ENCODE peak calls at places on chromosomes 12 and 14, in eight cellular contexts. B, J, L, W, Q, T, Y and V are unnamed samples.

GRCh38 chr12:2876431-2877046 is 435 bp downstream of the FOXM1 start:
- DNase-seq in B (no peak), J (no peak), L (peak), W (peak), Q (no peak), T (no peak), Y (no peak), V (no peak)

GRCh38 chr14:34489324-34489723 is 27.3 kb upstream of the SPTSSA start:
- DNase-seq in B (no peak), J (no peak), L (no peak), W (no peak), Q (no peak), T (no peak), Y (no peak), V (no peak)

GRCh38 chr12:13570005-13570694 is 373.6 kb downstream of the EMP1 start:
- DNase-seq in B (no peak), J (no peak), L (no peak), W (no peak), Q (no peak), T (no peak), Y (no peak), V (no peak)

GRCh38 chr12:127263621-127264020 is 1003.3 kb upstream of the TMEM132C start:
- DNase-seq in B (no peak), J (no peak), L (no peak), W (no peak), Q (no peak), T (no peak), Y (no peak), V (no peak)

GRCh38 chr12:4850857-4851380 is 58.8 kb upstream of the KCNA1 start:
- DNase-seq in B (no peak), J (no peak), L (no peak), W (no peak), Q (no peak), T (no peak), Y (no peak), V (no peak)

GRCh38 chr12:94460594-94460959 is 910 bp upstream of the CEP83 start:
- DNase-seq in B (no peak), J (no peak), L (no peak), W (no peak), Q (no peak), T (no peak), Y (peak), V (no peak)

GRCh38 chr12:24839268-24839791 is 109.6 kb downstream of the BCAT1 start:
- DNase-seq in B (no peak), J (peak), L (no peak), W (no peak), Q (no peak), T (no peak), Y (no peak), V (no peak)

GRCh38 chr14:64676410-64677008 is 27.7 kb upstream of the PLEKHG3 start:
- DNase-seq in B (no peak), J (no peak), L (no peak), W (no peak), Q (no peak), T (no peak), Y (no peak), V (no peak)

GRCh38 chr12:123935956-123936355 is 36.7 kb downstream of the CCDC92 start:
- DNase-seq in B (no peak), J (no peak), L (no peak), W (no peak), Q (no peak), T (no peak), Y (no peak), V (no peak)

GRCh38 chr12:57101892-57102695 is 9.1 kb downstream of the STAT6 start:
- DNase-seq in B (no peak), J (no peak), L (no peak), W (peak), Q (no peak), T (no peak), Y (no peak), V (no peak)

GRCh38 chr14:36221097-36221496 is 44.6 kb upstream of the PTCSC3 start:
- DNase-seq in B (no peak), J (no peak), L (peak), W (no peak), Q (no peak), T (no peak), Y (no peak), V (no peak)

GRCh38 chr12:130465626-130466025 is 127.9 kb downstream of the PIWIL1 start:
- DNase-seq in B (no peak), J (no peak), L (peak), W (no peak), Q (no peak), T (no peak), Y (no peak), V (no peak)

GRCh38 chr12:84842406-84843013 is 70.1 kb downstream of the SLC6A15 start:
- DNase-seq in B (no peak), J (peak), L (peak), W (peak), Q (no peak), T (no peak), Y (peak), V (no peak)

GRCh38 chr12:54018608-54018984 is 9.6 kb upstream of the HOXC6 start:
- DNase-seq in B (no peak), J (no peak), L (peak), W (no peak), Q (no peak), T (no peak), Y (no peak), V (no peak)

GRCh38 chr14:72519543-72519942 is 374.4 kb downstream of the DPF3 start:
- DNase-seq in B (no peak), J (no peak), L (no peak), W (no peak), Q (no peak), T (no peak), Y (no peak), V (no peak)

GRCh38 chr14:61930101-61930857 is 168.1 kb downstream of the SNAPC1 start:
- DNase-seq in B (no peak), J (no peak), L (no peak), W (no peak), Q (no peak), T (no peak), Y (no peak), V (no peak)

GRCh38 chr14:99062216-99062615 is 209.8 kb downstream of the BCL11B start:
- DNase-seq in B (peak), J (no peak), L (no peak), W (no peak), Q (no peak), T (no peak), Y (no peak), V (no peak)

GRCh38 chr14:94787092-94787491 is 17.2 kb upstream of the GSC start:
- DNase-seq in B (no peak), J (no peak), L (no peak), W (no peak), Q (no peak), T (no peak), Y (no peak), V (no peak)

GRCh38 chr12:20798561-20798960 is 11.9 kb upstream of the SLCO1B3 start:
- DNase-seq in B (no peak), J (peak), L (peak), W (peak), Q (no peak), T (no peak), Y (no peak), V (no peak)

GRCh38 chr14:52850520-52850919 is 59.1 kb upstream of the GNPNAT1 start:
- DNase-seq in B (no peak), J (no peak), L (no peak), W (no peak), Q (no peak), T (no peak), Y (no peak), V (no peak)

GRCh38 chr14:64974563-64974962 is 2.4 kb upstream of the RAB15 start:
- DNase-seq in B (peak), J (no peak), L (no peak), W (no peak), Q (no peak), T (no peak), Y (no peak), V (no peak)

GRCh38 chr12:9721394-9722092 is 11.4 kb downstream of the CLECL1 start:
- DNase-seq in B (no peak), J (no peak), L (peak), W (no peak), Q (no peak), T (no peak), Y (no peak), V (no peak)